ENCODE peak calls at places on chromosomes 1 and 21, in seven cellular contexts. G is uterus, V is A673, L is astrocyte of the cerebellum, R is gastrocnemius medialis, E is HFF-Myc, W is epithelial cell of esophagus. Y is an unnamed sample.

GRCh38 chr1:34162852-34163766 is 1.9 kb downstream of the CSMD2 start:
- DNase-seq in G (peak), R (peak), W (peak), L (peak), E (peak), V (peak), Y (peak)

GRCh38 chr1:62295921-62296451 is 23.2 kb downstream of the KANK4 start:
- DNase-seq in E (peak), W (no peak), R (no peak), V (peak), L (peak), G (no peak), Y (no peak)

GRCh38 chr1:62452951-62453350 is 16.1 kb downstream of the USP1 start:
- DNase-seq in E (no peak), G (no peak), W (peak), R (no peak), V (no peak), L (no peak), Y (no peak)

GRCh38 chr1:111234866-111235265 is 7.4 kb downstream of the CHI3L2 start:
- DNase-seq in G (no peak), W (peak), V (no peak), L (no peak), E (no peak), R (no peak), Y (no peak)

GRCh38 chr1:182726941-182727340 is 42.6 kb upstream of the RGS8 start:
- DNase-seq in V (no peak), E (no peak), R (no peak), L (no peak), G (no peak), W (no peak), Y (no peak)

GRCh38 chr1:43199093-43199726 is 27.1 kb downstream of the CFAP57 start:
- DNase-seq in E (no peak), L (no peak), V (no peak), W (peak), R (no peak), G (no peak), Y (peak)

GRCh38 chr1:27011976-27012563 is 580 bp downstream of the TENT5B start:
- DNase-seq in W (no peak), G (no peak), L (no peak), V (no peak), R (no peak), E (no peak), Y (no peak)

GRCh38 chr1:151710187-151710586 is 6.4 kb downstream of the CELF3 start:
- DNase-seq in W (peak), G (no peak), E (no peak), R (no peak), V (peak), L (no peak), Y (no peak)

GRCh38 chr1:186843261-186843660 is 14.5 kb downstream of the PLA2G4A start:
- DNase-seq in L (no peak), E (no peak), W (no peak), R (no peak), G (no peak), V (peak), Y (no peak)

GRCh38 chr1:231929311-231929710 is 302.7 kb downstream of the DISC1 start:
- DNase-seq in V (peak), L (peak), W (peak), R (no peak), E (no peak), G (no peak), Y (no peak)

GRCh38 chr1:95496792-95497191 is 262.8 kb downstream of the RWDD3 start:
- DNase-seq in G (no peak), W (peak), V (peak), R (no peak), L (no peak), E (no peak), Y (no peak)

GRCh38 chr21:32772281-32773047 is 909 bp upstream of the PAXBP1 start:
- DNase-seq in L (no peak), E (no peak), W (peak), R (peak), V (peak), G (peak), Y (peak)

GRCh38 chr1:109151146-109151545 is 37.2 kb downstream of the ELAPOR1 start:
- DNase-seq in E (peak), V (no peak), L (no peak), G (no peak), W (peak), R (peak), Y (no peak)

GRCh38 chr21:39317134-39318090 is 4.0 kb upstream of the BRWD1 start:
- DNase-seq in V (no peak), W (peak), R (no peak), E (no peak), L (no peak), G (no peak), Y (no peak)

GRCh38 chr1:159091547-159092397 is 15.2 kb upstream of the AIM2 start:
- DNase-seq in G (no peak), E (peak), V (peak), R (no peak), L (peak), W (peak), Y (no peak)

GRCh38 chr1:226908913-226909312 is 31.2 kb upstream of the COQ8A start:
- DNase-seq in G (no peak), R (no peak), L (no peak), V (no peak), W (no peak), E (no peak), Y (no peak)

GRCh38 chr1:157483635-157484034 is 68.7 kb downstream of the FCRL5 start:
- DNase-seq in W (no peak), E (no peak), R (no peak), V (no peak), G (no peak), L (no peak), Y (no peak)

GRCh38 chr1:198499588-198499987 is 40.9 kb downstream of the ATP6V1G3 start:
- DNase-seq in E (no peak), W (no peak), V (no peak), R (no peak), L (peak), G (no peak), Y (no peak)

GRCh38 chr1:206430031-206430983 is 40.0 kb upstream of the IKBKE start:
- DNase-seq in L (no peak), V (no peak), W (peak), G (no peak), R (no peak), E (no peak), Y (no peak)

GRCh38 chr21:15293251-15293650 is 228.5 kb upstream of the NRIP1 start:
- DNase-seq in V (peak), E (peak), R (no peak), W (peak), G (no peak), L (peak), Y (no peak)

GRCh38 chr1:8051650-8052049 is 25.5 kb upstream of the ERRFI1 start:
- DNase-seq in W (no peak), G (no peak), V (no peak), R (no peak), L (no peak), E (no peak), Y (no peak)

GRCh38 chr1:193143285-193143684 is 21.5 kb downstream of the CDC73 start:
- DNase-seq in G (no peak), V (peak), L (peak), R (no peak), W (peak), E (no peak), Y (no peak)

GRCh38 chr1:93822710-93823425 is 56.1 kb downstream of the DNTTIP2 start:
- DNase-seq in W (peak), L (no peak), E (no peak), R (no peak), V (no peak), G (no peak), Y (no peak)

GRCh38 chr1:1806890-1807289 is 28.6 kb upstream of the NADK start:
- DNase-seq in G (no peak), E (no peak), V (no peak), L (no peak), R (no peak), W (no peak), Y (no peak)

GRCh38 chr1:109371271-109371739 is 26.4 kb downstream of the SORT1 start:
- DNase-seq in E (no peak), L (no peak), G (no peak), V (no peak), R (peak), W (peak), Y (peak)

GRCh38 chr1:44811714-44812151 is 3.4 kb downstream of the BTBD19 start:
- DNase-seq in G (peak), R (no peak), W (no peak), V (no peak), L (no peak), E (peak), Y (peak)

GRCh38 chr1:167541013-167541412 is 12.5 kb downstream of the CREG1 start:
- DNase-seq in W (no peak), V (no peak), E (no peak), R (no peak), G (no peak), L (no peak), Y (no peak)

GRCh38 chr1:20074725-20075171 is 4.8 kb downstream of the PLA2G5 start:
- DNase-seq in E (no peak), R (no peak), V (peak), G (no peak), L (no peak), W (no peak), Y (no peak)

GRCh38 chr1:42891471-42891870 is 45.1 kb downstream of the ZNF691 start:
- DNase-seq in E (no peak), R (no peak), W (no peak), L (no peak), V (no peak), G (no peak), Y (no peak)

GRCh38 chr1:43987159-43988022 is 4.0 kb upstream of the CCDC24 start:
- DNase-seq in G (no peak), R (no peak), V (no peak), E (no peak), L (no peak), W (no peak), Y (no peak)

GRCh38 chr1:37657620-37658412 is 23.1 kb upstream of the RSPO1 start:
- DNase-seq in E (no peak), L (no peak), V (no peak), W (no peak), G (no peak), R (no peak), Y (no peak)

GRCh38 chr1:223250632-223251015 is 107.6 kb upstream of the TLR5 start:
- DNase-seq in W (no peak), V (no peak), G (no peak), L (no peak), R (no peak), E (no peak), Y (no peak)

GRCh38 chr21:29075706-29076447 is 2.4 kb upstream of the CCT8 start:
- DNase-seq in R (no peak), V (no peak), E (no peak), L (no peak), G (no peak), W (peak), Y (no peak)

GRCh38 chr1:100443739-100444571 is 91.6 kb downstream of the CDC14A start:
- DNase-seq in V (no peak), E (no peak), G (no peak), R (peak), W (no peak), L (no peak), Y (no peak)

GRCh38 chr1:46822248-46822826 is 23.5 kb downstream of the CYP4B1 start:
- DNase-seq in G (no peak), W (no peak), R (no peak), E (no peak), L (no peak), V (no peak), Y (no peak)

GRCh38 chr1:228267962-228268890 is 60.4 kb downstream of the OBSCN start:
- DNase-seq in L (no peak), W (no peak), V (no peak), R (no peak), G (no peak), E (no peak), Y (no peak)
- TF ChIP-seq CTCF in L (no peak), W (no peak), V (no peak), R (no peak), G (no peak), E (no peak), Y (no peak)

GRCh38 chr21:37496972-37497371 is 130.4 kb downstream of the DYRK1A start:
- DNase-seq in E (no peak), W (peak), R (no peak), V (peak), L (no peak), G (no peak), Y (no peak)
- TF ChIP-seq CTCF in E (no peak), W (peak), R (peak), V (peak), L (peak), G (no peak), Y (no peak)

GRCh38 chr1:66876664-66877063 is 48.0 kb downstream of the DNAI4 start:
- DNase-seq in G (no peak), L (no peak), W (no peak), V (no peak), R (no peak), E (no peak), Y (no peak)
- TF ChIP-seq CTCF in G (no peak), L (no peak), W (no peak), V (no peak), R (no peak), E (no peak), Y (no peak)

GRCh38 chr21:41321211-41321907 is 4.8 kb downstream of the FAM3B start:
- DNase-seq in E (no peak), L (no peak), W (no peak), R (no peak), G (no peak), V (no peak), Y (no peak)
- TF ChIP-seq CTCF in E (no peak), L (no peak), W (no peak), R (no peak), G (no peak), V (no peak), Y (no peak)

GRCh38 chr1:210400043-210400840 is 71.5 kb downstream of the HHAT start:
- DNase-seq in R (no peak), E (peak), V (peak), G (peak), L (peak), W (peak), Y (no peak)
- TF ChIP-seq CTCF in R (no peak), E (peak), V (peak), G (peak), L (peak), W (peak), Y (no peak)

GRCh38 chr21:24514081-24514733 is 1093.1 kb downstream of the MRPL39 start:
- DNase-seq in R (no peak), W (peak), L (no peak), V (peak), G (no peak), E (no peak), Y (no peak)
- TF ChIP-seq CTCF in R (peak), W (peak), L (peak), V (peak), G (peak), E (no peak), Y (no peak)

DNA sequence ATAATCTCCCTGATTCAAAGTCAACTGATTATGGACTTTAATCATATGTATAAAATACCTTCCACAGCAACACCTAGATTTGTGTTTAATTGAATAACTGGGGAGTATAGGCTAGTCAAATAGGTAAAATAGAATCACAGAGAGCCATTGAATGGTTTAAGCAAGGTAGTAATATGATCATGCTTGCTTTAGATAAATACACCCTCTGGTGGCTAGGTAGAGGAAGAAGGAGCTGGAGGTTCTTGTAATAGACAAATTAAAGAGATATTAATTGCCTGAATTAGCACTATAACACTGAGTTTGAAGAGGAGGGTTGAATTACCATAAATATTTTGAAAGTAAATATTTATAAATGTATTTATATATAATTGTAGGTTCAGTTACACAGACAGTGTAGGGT is 40.3 kb downstream of the DIRAS3 start:
- DNase-seq in E (no peak), R (no peak), W (peak), V (peak), L (no peak), G (no peak), Y (no peak)
- TF ChIP-seq CTCF in E (peak), R (no peak), W (peak), V (peak), L (peak), G (peak), Y (no peak)

DNA sequence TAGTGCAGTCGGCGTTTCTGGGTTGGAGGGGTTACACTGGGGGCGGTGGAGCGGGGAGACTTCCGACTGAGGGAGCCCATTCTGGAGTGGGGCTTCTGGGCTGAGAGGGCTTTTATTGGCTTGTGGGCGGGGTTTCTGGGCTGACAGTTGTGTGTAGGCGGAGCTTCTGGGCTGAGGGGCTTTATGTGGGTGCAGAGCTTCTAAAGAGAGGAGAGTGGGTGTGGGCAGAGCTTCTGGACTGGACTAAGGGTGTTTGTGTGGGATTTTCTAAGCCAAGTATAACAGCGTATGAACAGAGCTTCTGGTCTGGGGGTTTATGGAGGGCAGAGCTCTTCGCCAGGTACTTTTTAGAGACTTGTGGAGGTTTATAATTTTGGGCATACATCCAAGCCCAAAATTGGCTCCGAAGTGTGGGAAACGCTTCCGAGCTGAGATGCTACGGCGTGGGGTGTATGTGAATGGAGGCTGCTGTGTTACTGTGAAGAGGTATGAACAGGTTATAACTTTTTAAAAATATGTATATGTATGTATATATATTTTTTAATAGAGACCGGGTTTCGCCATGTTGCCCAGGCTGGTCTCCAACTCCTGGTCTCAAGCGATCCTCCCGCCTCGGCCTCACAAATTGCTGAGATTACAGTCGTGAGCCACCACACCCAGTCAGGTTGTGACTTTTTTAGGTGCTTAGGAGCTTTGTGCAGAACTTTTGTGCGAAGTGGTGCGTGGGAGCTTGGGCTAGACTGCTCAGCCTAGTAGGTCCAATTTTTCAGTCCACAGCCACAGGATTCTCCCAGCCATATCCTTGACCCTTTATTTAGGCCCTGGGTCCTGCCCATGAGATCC is 869 bp downstream of the TMEM39B start:
- DNase-seq in R (no peak), L (no peak), W (no peak), E (no peak), V (no peak), G (no peak), Y (no peak)
- TF ChIP-seq CTCF in R (no peak), L (peak), W (peak), E (peak), V (no peak), G (peak), Y (no peak)

GRCh38 chr1:155946633-155947219 is 5.3 kb downstream of the RXFP4 start:
- DNase-seq in G (no peak), R (no peak), L (no peak), V (no peak), E (no peak), W (no peak), Y (no peak)
- TF ChIP-seq CTCF in G (no peak), R (no peak), L (no peak), V (no peak), E (no peak), W (no peak), Y (no peak)